ENCODE peak calls at places on chromosomes 2 and 18, in five cellular contexts. One of them, this sample, is unnamed.
A peak's percentile ranks its signal among the peaks of the same experiment; 100 is the strongest.

GRCh38 chr2:72114693-72115051 is 33.0 kb downstream of the CYP26B1 start:
- DNase-seq in H9: no peak
- DNase-seq in IMR-90: no peak
- DNase-seq in trophoblast cell: no peak
- DNase-seq in mesenchymal stem cell: no peak
- DNase-seq in this sample: no peak

GRCh38 chr2:215059724-215060123 is 78.7 kb downstream of the ABCA12 start:
- DNase-seq in H9: no peak
- DNase-seq in IMR-90: peak; percentile 11
- DNase-seq in trophoblast cell: peak; percentile 53
- DNase-seq in mesenchymal stem cell: peak; percentile 17
- DNase-seq in this sample: no peak

GRCh38 chr18:4589056-4589800 is 134.1 kb upstream of the DLGAP1 start:
- DNase-seq in H9: no peak
- DNase-seq in IMR-90: no peak
- DNase-seq in trophoblast cell: no peak
- DNase-seq in mesenchymal stem cell: no peak
- DNase-seq in this sample: no peak

GRCh38 chr2:226828164-226828563 is 7.7 kb upstream of the RHBDD1 start:
- DNase-seq in H9: no peak
- DNase-seq in IMR-90: peak; percentile 22
- DNase-seq in trophoblast cell: no peak
- DNase-seq in mesenchymal stem cell: no peak
- DNase-seq in this sample: no peak

GRCh38 chr2:61437170-61437569 is 33.7 kb downstream of the USP34 start:
- DNase-seq in H9: no peak
- DNase-seq in IMR-90: no peak
- DNase-seq in trophoblast cell: no peak
- DNase-seq in mesenchymal stem cell: no peak
- DNase-seq in this sample: no peak

GRCh38 chr2:118250463-118250862 is 162.2 kb downstream of the INSIG2 start:
- DNase-seq in H9: no peak
- DNase-seq in IMR-90: no peak
- DNase-seq in trophoblast cell: peak; percentile 12
- DNase-seq in mesenchymal stem cell: no peak
- DNase-seq in this sample: no peak

GRCh38 chr18:48199399-48199798 is 209.8 kb downstream of the ZBTB7C start:
- DNase-seq in H9: no peak
- DNase-seq in IMR-90: no peak
- DNase-seq in trophoblast cell: no peak
- DNase-seq in mesenchymal stem cell: no peak
- DNase-seq in this sample: no peak

GRCh38 chr2:170161516-170162260 is 16.3 kb upstream of the MYO3B start:
- DNase-seq in H9: no peak
- DNase-seq in IMR-90: no peak
- DNase-seq in trophoblast cell: no peak
- DNase-seq in mesenchymal stem cell: no peak
- DNase-seq in this sample: no peak

GRCh38 chr18:78975699-78976098 is 3.9 kb upstream of the SALL3 start:
- DNase-seq in H9: no peak
- DNase-seq in IMR-90: no peak
- DNase-seq in trophoblast cell: no peak
- DNase-seq in mesenchymal stem cell: no peak
- DNase-seq in this sample: no peak

GRCh38 chr18:78977627-78978271 is 1.9 kb upstream of the SALL3 start:
- DNase-seq in H9: no peak
- DNase-seq in IMR-90: no peak
- DNase-seq in trophoblast cell: no peak
- DNase-seq in mesenchymal stem cell: peak; percentile 3
- DNase-seq in this sample: no peak

GRCh38 chr18:78978336-78979057 is 1.1 kb upstream of the SALL3 start:
- DNase-seq in H9: no peak
- DNase-seq in IMR-90: no peak
- DNase-seq in trophoblast cell: no peak
- DNase-seq in mesenchymal stem cell: no peak
- DNase-seq in this sample: no peak

GRCh38 chr18:78975282-78975681 is 4.3 kb upstream of the SALL3 start:
- DNase-seq in H9: no peak
- DNase-seq in IMR-90: no peak
- DNase-seq in trophoblast cell: no peak
- DNase-seq in mesenchymal stem cell: no peak
- DNase-seq in this sample: no peak

GRCh38 chr18:78976697-78977626 is 2.7 kb upstream of the SALL3 start:
- DNase-seq in H9: no peak
- DNase-seq in IMR-90: no peak
- DNase-seq in trophoblast cell: no peak
- DNase-seq in mesenchymal stem cell: no peak
- DNase-seq in this sample: no peak
- H3K4ac ChIP-seq in H9: no peak overlapping the region
- H3K4ac ChIP-seq in IMR-90: no peak overlapping the region
- H3K4ac ChIP-seq in trophoblast cell: no peak overlapping the region
- H3K4ac ChIP-seq in mesenchymal stem cell: no peak overlapping the region
- H3K4ac ChIP-seq in this sample: peak overlapping the region; percentile 56

GRCh38 chr2:237358721-237359595 is 55.0 kb downstream of the COL6A3 start:
- DNase-seq in H9: peak; percentile 47
- DNase-seq in IMR-90: no peak
- DNase-seq in trophoblast cell: no peak
- DNase-seq in mesenchymal stem cell: no peak
- DNase-seq in this sample: no peak
- H4K91ac ChIP-seq in H9: no peak overlapping the region
- H4K91ac ChIP-seq in IMR-90: no peak overlapping the region
- H4K91ac ChIP-seq in trophoblast cell: peak overlapping the region; percentile 21
- H4K91ac ChIP-seq in mesenchymal stem cell: no peak overlapping the region
- H4K91ac ChIP-seq in this sample: no peak overlapping the region

DNA sequence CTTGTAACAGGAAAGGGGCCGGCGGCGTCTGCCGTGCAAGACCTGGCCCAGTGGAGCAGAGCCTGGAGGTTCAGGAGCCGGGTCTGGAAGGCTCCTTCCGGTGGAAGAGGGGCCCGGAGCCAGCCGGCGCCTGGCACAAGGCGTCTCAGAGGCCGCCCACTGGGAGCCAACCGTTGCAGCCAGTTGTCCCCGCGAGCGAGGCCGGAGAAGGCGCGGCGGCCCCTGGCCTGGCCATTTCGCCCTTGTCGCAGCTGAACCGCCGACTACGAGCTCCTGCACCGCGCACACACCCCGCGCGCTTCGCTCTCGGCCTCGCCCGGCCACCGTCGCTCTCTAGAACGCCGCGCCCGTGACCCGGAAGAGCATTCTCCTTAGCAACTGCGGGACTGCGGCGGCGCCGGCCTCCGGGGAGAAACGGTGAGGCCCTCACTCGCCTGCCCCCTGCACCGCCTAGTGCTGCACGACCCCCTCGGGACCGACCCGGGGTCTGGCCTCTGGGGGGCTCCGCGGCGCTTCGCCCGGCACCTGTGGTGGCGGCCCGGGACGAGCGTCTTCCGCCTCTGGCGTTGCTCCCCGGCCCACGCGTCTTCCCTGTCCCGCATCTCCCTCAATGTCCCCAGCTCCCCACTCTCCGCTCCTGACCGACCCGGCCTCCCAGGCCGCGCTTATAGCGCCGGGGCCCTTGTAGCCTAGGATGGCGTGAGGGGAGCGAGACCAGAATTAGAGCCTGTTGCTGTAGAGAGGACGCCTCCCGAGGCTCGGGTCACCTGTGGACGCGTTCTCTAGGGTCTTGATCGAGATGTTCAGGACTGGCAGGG is at the start of gene DIS3L2:
- DNase-seq in H9: peak; percentile 81
- DNase-seq in IMR-90: peak; percentile 70
- DNase-seq in trophoblast cell: peak; percentile 78
- DNase-seq in mesenchymal stem cell: peak; percentile 87
- DNase-seq in this sample: peak; percentile 79
- H3K4ac ChIP-seq in H9: no peak within 1 kb of the TSS
- H3K4ac ChIP-seq in IMR-90: peak within 1 kb of the TSS; percentile 90
- H3K4ac ChIP-seq in trophoblast cell: peak within 1 kb of the TSS; percentile 72
- H3K4ac ChIP-seq in mesenchymal stem cell: peak within 1 kb of the TSS; percentile 90
- H3K4ac ChIP-seq in this sample: peak within 1 kb of the TSS; percentile 38

DNA sequence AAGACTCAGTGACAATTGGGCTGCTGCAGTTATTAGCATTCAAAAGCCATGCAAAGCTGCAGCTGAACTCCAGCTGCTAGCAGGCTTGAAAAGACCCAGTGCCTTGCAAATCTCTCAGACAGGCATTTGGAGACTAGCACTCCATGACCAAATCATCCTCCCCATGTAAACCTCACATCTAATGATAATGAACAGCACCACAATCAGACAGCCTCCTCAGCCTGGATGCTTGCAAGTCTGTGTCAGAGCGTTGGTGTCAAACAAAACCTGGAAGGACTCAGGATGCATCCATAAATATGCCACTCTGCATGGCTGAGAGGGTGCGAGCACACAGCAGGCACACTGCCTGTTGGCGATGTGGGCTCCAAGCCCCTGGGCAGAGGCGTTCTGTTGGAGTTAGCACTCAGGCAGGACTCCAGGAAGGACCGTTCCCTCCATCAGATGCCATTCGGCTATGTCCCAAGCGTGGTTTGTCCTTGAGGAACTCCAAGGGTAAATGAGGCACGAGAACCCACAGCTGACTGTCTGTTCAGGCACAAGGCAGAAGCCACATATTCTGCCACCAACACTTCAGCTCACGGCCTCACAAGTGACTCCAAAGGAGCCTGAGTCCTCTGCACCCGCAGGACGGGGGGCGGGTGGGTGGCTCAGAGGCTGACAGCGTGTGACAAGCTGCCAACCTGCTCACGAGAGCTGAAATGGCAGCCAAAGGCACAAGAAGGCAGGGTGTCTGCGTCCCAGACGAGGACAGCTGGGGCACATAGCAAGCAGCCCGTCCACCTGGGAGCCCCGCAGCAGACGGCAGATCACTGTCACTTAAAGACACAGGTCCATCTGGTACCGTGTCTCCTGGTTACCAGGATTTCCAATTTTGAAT is 183.8 kb downstream of the MYT1L start:
- DNase-seq in H9: peak; percentile 45
- DNase-seq in IMR-90: no peak
- DNase-seq in trophoblast cell: no peak
- DNase-seq in mesenchymal stem cell: no peak
- DNase-seq in this sample: no peak
- H4K91ac ChIP-seq in H9: no peak overlapping the region
- H4K91ac ChIP-seq in IMR-90: no peak overlapping the region
- H4K91ac ChIP-seq in trophoblast cell: no peak overlapping the region
- H4K91ac ChIP-seq in mesenchymal stem cell: no peak overlapping the region
- H4K91ac ChIP-seq in this sample: no peak overlapping the region

DNA sequence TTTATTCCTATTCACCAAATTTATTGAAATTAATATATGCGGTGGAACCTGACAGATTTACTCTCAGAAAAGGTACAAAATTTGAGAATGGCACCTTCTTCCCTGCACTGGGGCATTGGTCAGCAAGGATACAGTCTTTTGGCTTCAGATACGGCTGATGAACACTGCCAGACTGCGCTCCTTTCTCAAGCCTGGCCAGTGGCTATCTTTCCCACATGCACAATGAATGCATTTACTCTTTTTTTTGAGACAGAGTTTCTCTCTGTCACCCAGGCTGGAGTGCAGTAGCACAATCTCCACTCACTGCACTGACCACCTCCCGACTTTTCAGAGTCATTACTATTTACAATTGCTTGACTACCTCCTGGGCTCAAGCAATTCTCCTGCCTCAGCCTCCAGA is 61.6 kb downstream of the MOB4 start:
- DNase-seq in H9: no peak
- DNase-seq in IMR-90: no peak
- DNase-seq in trophoblast cell: no peak
- DNase-seq in mesenchymal stem cell: no peak
- DNase-seq in this sample: no peak
- H3K4ac ChIP-seq in H9: no peak overlapping the region
- H3K4ac ChIP-seq in IMR-90: no peak overlapping the region
- H3K4ac ChIP-seq in trophoblast cell: no peak overlapping the region
- H3K4ac ChIP-seq in mesenchymal stem cell: no peak overlapping the region
- H3K4ac ChIP-seq in this sample: no peak overlapping the region

GRCh38 chr2:168346725-168347477 is 99.5 kb upstream of the STK39 start:
- DNase-seq in H9: peak; percentile 69
- DNase-seq in IMR-90: peak; percentile 63
- DNase-seq in trophoblast cell: peak; percentile 39
- DNase-seq in mesenchymal stem cell: peak; percentile 69
- DNase-seq in this sample: peak; percentile 70
- H4K91ac ChIP-seq in H9: no peak overlapping the region
- H4K91ac ChIP-seq in IMR-90: peak overlapping the region; percentile 55
- H4K91ac ChIP-seq in trophoblast cell: peak overlapping the region; percentile 66
- H4K91ac ChIP-seq in mesenchymal stem cell: no peak overlapping the region
- H4K91ac ChIP-seq in this sample: no peak overlapping the region

GRCh38 chr18:10456718-10457499 is 2.5 kb downstream of the APCDD1 start:
- DNase-seq in H9: no peak
- DNase-seq in IMR-90: no peak
- DNase-seq in trophoblast cell: no peak
- DNase-seq in mesenchymal stem cell: no peak
- DNase-seq in this sample: no peak

GRCh38 chr18:10453885-10454772 is at the start of gene APCDD1:
- DNase-seq in H9: peak; percentile 85
- DNase-seq in IMR-90: no peak
- DNase-seq in trophoblast cell: peak; percentile 47
- DNase-seq in mesenchymal stem cell: peak; percentile 53
- DNase-seq in this sample: peak; percentile 67

GRCh38 chr18:10455726-10456453 is 1.5 kb downstream of the APCDD1 start:
- DNase-seq in H9: peak; percentile 42
- DNase-seq in IMR-90: no peak
- DNase-seq in trophoblast cell: no peak
- DNase-seq in mesenchymal stem cell: no peak
- DNase-seq in this sample: no peak

GRCh38 chr18:10453261-10453884 is 1.1 kb upstream of the APCDD1 start:
- DNase-seq in H9: no peak
- DNase-seq in IMR-90: no peak
- DNase-seq in trophoblast cell: no peak
- DNase-seq in mesenchymal stem cell: no peak
- DNase-seq in this sample: no peak

GRCh38 chr18:10454800-10455550 is 540 bp downstream of the APCDD1 start:
- DNase-seq in H9: peak; percentile 45
- DNase-seq in IMR-90: peak; percentile 20
- DNase-seq in trophoblast cell: peak; percentile 25
- DNase-seq in mesenchymal stem cell: peak; percentile 55
- DNase-seq in this sample: peak; percentile 17
- H3K4ac ChIP-seq in H9: no peak overlapping the region
- H3K4ac ChIP-seq in IMR-90: peak overlapping the region; percentile 42
- H3K4ac ChIP-seq in trophoblast cell: no peak overlapping the region
- H3K4ac ChIP-seq in mesenchymal stem cell: peak overlapping the region; percentile 77
- H3K4ac ChIP-seq in this sample: no peak overlapping the region